ENCODE peak calls at places on chromosomes 5 and 9, in five cellular contexts. V is A549, Q is GM12878, L is K562, I is H1. F is an unnamed sample.

GRCh38 chr9:89446440-89447310 is 51.2 kb downstream of the SEMA4D start:
- DNase-seq in V (no peak), Q (no peak), L (no peak), I (no peak), F (no peak)

GRCh38 chr9:34741628-34742027 is 31.7 kb upstream of the CCL21 start:
- DNase-seq in V (no peak), Q (no peak), L (no peak), I (no peak), F (no peak)

GRCh38 chr5:122119205-122119604 is 10.1 kb upstream of the ZNF474 start:
- DNase-seq in V (no peak), Q (no peak), L (no peak), I (no peak), F (no peak)

GRCh38 chr5:141272906-141273305 is 27.7 kb downstream of the PCDHB15 start:
- DNase-seq in V (no peak), Q (no peak), L (peak; percentile 8), I (peak; percentile 3), F (no peak)

GRCh38 chr9:91816356-91816755 is 133.7 kb downstream of the ROR2 start:
- DNase-seq in V (no peak), Q (no peak), L (no peak), I (no peak), F (no peak)

GRCh38 chr9:94623253-94623652 is 16.1 kb downstream of the FBP1 start:
- DNase-seq in V (peak; percentile 50), Q (no peak), L (peak; percentile 68), I (no peak), F (peak; percentile 85)

GRCh38 chr5:109876941-109877669 is 187.4 kb downstream of the MAN2A1 start:
- DNase-seq in V (no peak), Q (no peak), L (no peak), I (no peak), F (no peak)

GRCh38 chr5:20034717-20035116 is 46.7 kb upstream of the CDH18 start:
- DNase-seq in V (no peak), Q (no peak), L (no peak), I (no peak), F (no peak)

GRCh38 chr5:52995914-52996313 is 6.8 kb downstream of the ITGA2 start:
- DNase-seq in V (no peak), Q (no peak), L (no peak), I (no peak), F (no peak)

GRCh38 chr5:29899583-29899982 is 1293.9 kb upstream of the CDH6 start:
- DNase-seq in V (no peak), Q (no peak), L (no peak), I (no peak), F (peak; percentile 24)

GRCh38 chr5:20020235-20020634 is 32.2 kb upstream of the CDH18 start:
- DNase-seq in V (no peak), Q (no peak), L (no peak), I (no peak), F (no peak)

GRCh38 chr9:93680445-93681315 is 104.3 kb downstream of the PHF2 start:
- DNase-seq in V (no peak), Q (no peak), L (no peak), I (no peak), F (no peak)

GRCh38 chr5:155460501-155460931 is 447.0 kb downstream of the KIF4B start:
- DNase-seq in V (no peak), Q (no peak), L (no peak), I (no peak), F (peak; percentile 91)

GRCh38 chr9:112535364-112535763 is 48.7 kb downstream of the KIAA1958 start:
- DNase-seq in V (no peak), Q (no peak), L (no peak), I (no peak), F (no peak)

GRCh38 chr9:114512337-114512874 is 7.1 kb upstream of the WHRN start:
- DNase-seq in V (no peak), Q (no peak), L (no peak), I (no peak), F (no peak)

GRCh38 chr9:33946779-33947535 is 101.7 kb downstream of the UBAP2 start:
- DNase-seq in V (no peak), Q (no peak), L (no peak), I (no peak), F (no peak)

GRCh38 chr5:128284236-128284635 is 200.7 kb downstream of the SLC12A2 start:
- DNase-seq in V (no peak), Q (no peak), L (no peak), I (no peak), F (no peak)

GRCh38 chr5:113776832-113777525 is 263.5 kb downstream of the YTHDC2 start:
- DNase-seq in V (no peak), Q (no peak), L (no peak), I (no peak), F (peak; percentile 2)

GRCh38 chr5:78657201-78657600 is 8.6 kb upstream of the LHFPL2 start:
- DNase-seq in V (no peak), Q (no peak), L (no peak), I (no peak), F (no peak)

GRCh38 chr5:150073086-150073625 is 13.2 kb downstream of the CSF1R start:
- DNase-seq in V (no peak), Q (no peak), L (no peak), I (no peak), F (no peak)

GRCh38 chr9:83535736-83536135 is 2.5 kb downstream of the FRMD3 start:
- DNase-seq in V (no peak), Q (no peak), L (no peak), I (no peak), F (no peak)

GRCh38 chr5:19695248-19695647 is 292.8 kb downstream of the CDH18 start:
- DNase-seq in V (no peak), Q (no peak), L (no peak), I (no peak), F (no peak)

GRCh38 chr5:142984525-142984924 is 214.3 kb downstream of the ARHGAP26 start:
- DNase-seq in V (no peak), Q (no peak), L (no peak), I (no peak), F (no peak)

GRCh38 chr5:142981886-142982820 is 212.0 kb downstream of the ARHGAP26 start:
- DNase-seq in V (no peak), Q (no peak), L (no peak), I (no peak), F (peak; percentile 92)

GRCh38 chr5:142982821-142983200 is 212.6 kb downstream of the ARHGAP26 start:
- DNase-seq in V (no peak), Q (no peak), L (peak; percentile 25), I (no peak), F (no peak)

GRCh38 chr5:142981475-142981874 is 211.3 kb downstream of the ARHGAP26 start:
- DNase-seq in V (no peak), Q (no peak), L (no peak), I (no peak), F (no peak)

DNA sequence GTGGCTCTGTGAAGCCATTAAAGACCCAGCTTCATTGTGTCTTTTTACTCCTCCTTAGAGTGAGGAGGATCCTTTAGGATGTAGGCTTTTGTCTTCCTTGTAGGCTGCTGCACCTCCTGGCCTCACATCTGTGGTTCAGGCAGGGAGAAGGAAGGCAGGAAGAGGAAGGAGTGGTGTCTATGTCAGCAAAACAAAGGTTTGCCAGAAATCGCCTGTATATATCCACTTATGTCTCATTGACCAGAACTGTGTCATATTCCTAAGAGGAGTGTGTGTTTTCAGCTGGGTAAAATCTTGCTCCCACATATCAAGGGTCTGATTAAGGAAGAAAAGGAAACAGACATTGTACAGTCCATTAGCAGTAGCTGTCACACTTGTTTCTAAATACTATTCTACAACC is 213.8 kb downstream of the ARHGAP26 start:
- DNase-seq in V (no peak), Q (no peak), L (no peak), I (no peak), F (no peak)
- TF ChIP-seq KDM1A in V (no peak), Q (no peak), L (no peak), I (no peak), F (no peak)

GRCh38 chr9:126470251-126470993 is 143.3 kb upstream of the LMX1B start:
- DNase-seq in V (no peak), Q (no peak), L (no peak), I (no peak), F (no peak)

GRCh38 chr9:126468141-126468825 is 141.7 kb downstream of the MVB12B start:
- DNase-seq in V (no peak), Q (no peak), L (no peak), I (no peak), F (no peak)

GRCh38 chr9:126472931-126473330 is 140.8 kb upstream of the LMX1B start:
- DNase-seq in V (no peak), Q (no peak), L (no peak), I (no peak), F (no peak)

GRCh38 chr9:126472446-126472845 is 141.3 kb upstream of the LMX1B start:
- DNase-seq in V (no peak), Q (no peak), L (no peak), I (no peak), F (no peak)

DNA sequence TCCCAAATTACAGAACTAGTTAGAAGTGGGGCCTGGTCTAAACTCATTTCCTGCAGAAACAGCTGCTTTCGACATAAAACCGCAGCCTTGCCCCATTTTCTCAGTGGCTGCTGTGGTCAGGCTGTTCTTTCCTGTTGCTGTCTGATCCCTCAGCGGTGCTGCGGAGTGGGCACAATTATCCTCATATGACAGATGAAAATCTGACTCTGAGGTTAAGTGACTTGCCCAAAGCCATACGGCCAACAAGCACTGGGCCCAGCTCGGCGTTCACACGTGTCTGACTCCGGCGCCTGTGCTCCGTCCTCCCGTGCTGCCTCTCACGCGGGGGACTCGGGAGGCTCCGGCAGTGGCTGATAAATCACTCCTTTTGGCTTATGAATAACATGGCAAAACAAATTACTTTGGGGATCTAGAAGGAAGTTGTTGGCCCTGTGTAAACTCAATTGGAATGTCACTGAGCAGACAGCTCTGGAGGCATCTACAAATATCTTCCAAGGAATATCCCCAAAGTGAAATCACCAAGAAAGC is 142.6 kb upstream of the LMX1B start:
- DNase-seq in V (no peak), Q (peak; percentile 52), L (no peak), I (no peak), F (no peak)
- TF ChIP-seq KDM1A in V (no peak), Q (no peak), L (no peak), I (no peak), F (no peak)

GRCh38 chr5:148433826-148434225 is 50.1 kb downstream of the FBXO38 start:
- DNase-seq in V (no peak), Q (no peak), L (no peak), I (no peak), F (no peak)
- TF ChIP-seq KDM1A in V (no peak), Q (no peak), L (no peak), I (no peak), F (no peak)

GRCh38 chr5:90982576-90982975 is 400.5 kb downstream of the ARRDC3 start:
- DNase-seq in V (peak; percentile 18), Q (no peak), L (peak; percentile 67), I (no peak), F (no peak)
- TF ChIP-seq KDM1A in V (no peak), Q (no peak), L (no peak), I (no peak), F (no peak)

GRCh38 chr9:126383395-126384104 is 56.9 kb downstream of the MVB12B start:
- DNase-seq in V (no peak), Q (no peak), L (no peak), I (no peak), F (no peak)
- TF ChIP-seq KDM1A in V (no peak), Q (no peak), L (no peak), I (no peak), F (no peak)

GRCh38 chr9:88387035-88387732 is 1.1 kb upstream of the SPIN1 start:
- DNase-seq in V (peak; percentile 52), Q (no peak), L (peak; percentile 17), I (no peak), F (peak; percentile 18)
- TF ChIP-seq KDM1A in V (no peak), Q (no peak), L (no peak), I (no peak), F (no peak)

GRCh38 chr5:96807099-96807654 is 568 bp downstream of the ERAP1 start:
- DNase-seq in V (peak; percentile 75), Q (no peak), L (peak; percentile 70), I (no peak), F (peak; percentile 61)
- TF ChIP-seq KDM1A in V (no peak), Q (no peak), L (no peak), I (no peak), F (no peak)